ENCODE peak calls at places on chromosomes 2 and 18, in seven cellular contexts. D is brain microvascular endothelial cell, Y is fibroblast of pulmonary artery, Z is WTC11, P is right lobe of liver, I is ovary, H is fibroblast of lung. E is an unnamed sample.

GRCh38 chr2:222318712-222319575 is 20.1 kb upstream of the PAX3 start:
- DNase-seq in D (no peak), Y (peak; percentile 54), Z (peak; percentile 32), P (no peak), I (peak; percentile 54), H (peak; percentile 34), E (peak; percentile 78)

GRCh38 chr2:231611273-231612198 is 18.9 kb downstream of the TEX44 start:
- DNase-seq in D (no peak), Y (peak; percentile 49), Z (peak; percentile 63), P (no peak), I (no peak), H (peak; percentile 80), E (peak; percentile 56)

GRCh38 chr2:120863661-120864320 is 128.1 kb downstream of the GLI2 start:
- DNase-seq in D (peak; percentile 72), Y (peak; percentile 82), Z (no peak), P (peak; percentile 11), I (peak; percentile 51), H (peak; percentile 93), E (no peak)

GRCh38 chr2:65482971-65483370 is 50.6 kb upstream of the SPRED2 start:
- DNase-seq in D (no peak), Y (no peak), Z (no peak), P (no peak), I (no peak), H (no peak), E (no peak)

GRCh38 chr18:24491882-24492281 is 31.4 kb downstream of the HRH4 start:
- DNase-seq in D (no peak), Y (no peak), Z (no peak), P (no peak), I (no peak), H (no peak), E (peak; percentile 30)

GRCh38 chr2:121062493-121062892 is 222.5 kb downstream of the TFCP2L1 start:
- DNase-seq in D (no peak), Y (no peak), Z (no peak), P (no peak), I (no peak), H (no peak), E (peak; percentile 41)

GRCh38 chr2:146246734-146247523 is 1597.9 kb upstream of the ACVR2A start:
- DNase-seq in D (no peak), Y (no peak), Z (no peak), P (no peak), I (no peak), H (peak; percentile 65), E (no peak)

GRCh38 chr2:30503007-30503691 is 56.1 kb downstream of the LCLAT1 start:
- DNase-seq in D (no peak), Y (peak; percentile 48), Z (no peak), P (no peak), I (no peak), H (no peak), E (no peak)

GRCh38 chr18:31500161-31500688 is 2.2 kb downstream of the DSG2 start:
- DNase-seq in D (no peak), Y (no peak), Z (no peak), P (no peak), I (no peak), H (no peak), E (no peak)

GRCh38 chr18:47981320-47981719 is 50.9 kb upstream of the SMAD2 start:
- DNase-seq in D (no peak), Y (no peak), Z (no peak), P (no peak), I (no peak), H (no peak), E (no peak)

GRCh38 chr2:146540271-146540932 is 1304.4 kb upstream of the ACVR2A start:
- DNase-seq in D (no peak), Y (no peak), Z (peak; percentile 25), P (no peak), I (no peak), H (no peak), E (no peak)

GRCh38 chr2:102251042-102251848 is 60.1 kb upstream of the IL1RL1 start:
- DNase-seq in D (no peak), Y (peak; percentile 53), Z (peak; percentile 80), P (peak; percentile 83), I (peak; percentile 57), H (peak; percentile 31), E (peak; percentile 74)

GRCh38 chr2:121611730-121612705 is 37.2 kb downstream of the CLASP1 start:
- DNase-seq in D (no peak), Y (no peak), Z (no peak), P (no peak), I (no peak), H (no peak), E (no peak)

GRCh38 chr2:136361521-136361920 is 243.6 kb upstream of the CXCR4 start:
- DNase-seq in D (no peak), Y (no peak), Z (no peak), P (no peak), I (no peak), H (no peak), E (no peak)

GRCh38 chr2:69549421-69549820 is 94.1 kb downstream of the AAK1 start:
- DNase-seq in D (peak; percentile 40), Y (peak; percentile 64), Z (no peak), P (no peak), I (no peak), H (peak; percentile 72), E (no peak)

GRCh38 chr2:43810888-43811287 is 27.8 kb downstream of the ABCG5 start:
- DNase-seq in D (no peak), Y (no peak), Z (no peak), P (no peak), I (no peak), H (no peak), E (no peak)

GRCh38 chr2:102005989-102006885 is 14.5 kb downstream of the IL1R2 start:
- DNase-seq in D (peak; percentile 50), Y (peak; percentile 80), Z (peak; percentile 50), P (no peak), I (no peak), H (peak; percentile 36), E (peak; percentile 31)

GRCh38 chr2:204505488-204505887 is 39.8 kb upstream of the PARD3B start:
- DNase-seq in D (peak; percentile 52), Y (no peak), Z (no peak), P (no peak), I (no peak), H (peak; percentile 18), E (no peak)

GRCh38 chr2:129820908-129821307 is 158.6 kb upstream of the RAB6C start:
- DNase-seq in D (no peak), Y (no peak), Z (no peak), P (no peak), I (no peak), H (no peak), E (no peak)

GRCh38 chr2:230023313-230023712 is 45.4 kb downstream of the SLC16A14 start:
- DNase-seq in D (no peak), Y (no peak), Z (no peak), P (no peak), I (no peak), H (no peak), E (no peak)

GRCh38 chr2:60794271-60794863 is 38.3 kb downstream of the PAPOLG start:
- DNase-seq in D (no peak), Y (peak; percentile 54), Z (no peak), P (no peak), I (no peak), H (no peak), E (no peak)

GRCh38 chr2:165633431-165633830 is 160.6 kb downstream of the GALNT3 start:
- DNase-seq in D (no peak), Y (no peak), Z (no peak), P (no peak), I (no peak), H (no peak), E (no peak)

GRCh38 chr18:1408331-1408835 is 503.7 kb downstream of the ADCYAP1 start:
- DNase-seq in D (no peak), Y (no peak), Z (no peak), P (no peak), I (no peak), H (no peak), E (no peak)

GRCh38 chr2:201233192-201234166 is 26.9 kb upstream of the CASP8 start:
- DNase-seq in D (no peak), Y (peak; percentile 29), Z (peak; percentile 51), P (peak; percentile 89), I (peak; percentile 63), H (peak; percentile 27), E (no peak)

GRCh38 chr2:233165895-233166661 is 85.4 kb upstream of the ATG16L1 start:
- DNase-seq in D (peak; percentile 2), Y (peak; percentile 42), Z (no peak), P (peak; percentile 66), I (no peak), H (peak; percentile 13), E (no peak)

GRCh38 chr2:113085542-113085941 is 17.8 kb downstream of the IL1F10 start:
- DNase-seq in D (no peak), Y (no peak), Z (no peak), P (no peak), I (no peak), H (no peak), E (no peak)
- TF ChIP-seq CTCF in D (no peak), Y (no peak), Z (no peak), P (no peak), I (no peak), H (no peak), E (no peak)

DNA sequence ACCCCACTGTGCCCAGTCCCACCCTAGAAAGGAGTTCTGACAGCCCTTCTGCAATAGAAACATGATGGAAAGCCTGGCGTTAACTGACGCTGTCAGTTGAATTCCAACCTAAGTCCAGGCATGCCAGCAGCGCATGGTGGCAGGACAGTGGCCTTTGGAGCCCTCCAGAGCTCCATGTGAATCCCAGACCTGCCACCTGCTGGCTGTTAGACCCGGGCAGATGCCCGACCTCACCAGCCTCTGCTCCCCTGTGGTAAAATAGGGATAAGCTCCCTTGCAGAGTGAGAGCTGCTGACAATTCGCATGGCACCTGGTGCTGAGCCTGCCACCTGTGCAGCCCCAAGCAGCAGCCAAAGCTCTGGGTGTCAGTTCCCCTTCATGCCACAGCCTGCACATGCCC is 138.6 kb downstream of the LOXHD1 start:
- DNase-seq in D (no peak), Y (no peak), Z (peak; percentile 38), P (no peak), I (no peak), H (no peak), E (no peak)
- TF ChIP-seq CTCF in D (no peak), Y (no peak), Z (no peak), P (peak; percentile 14), I (no peak), H (no peak), E (no peak)

DNA sequence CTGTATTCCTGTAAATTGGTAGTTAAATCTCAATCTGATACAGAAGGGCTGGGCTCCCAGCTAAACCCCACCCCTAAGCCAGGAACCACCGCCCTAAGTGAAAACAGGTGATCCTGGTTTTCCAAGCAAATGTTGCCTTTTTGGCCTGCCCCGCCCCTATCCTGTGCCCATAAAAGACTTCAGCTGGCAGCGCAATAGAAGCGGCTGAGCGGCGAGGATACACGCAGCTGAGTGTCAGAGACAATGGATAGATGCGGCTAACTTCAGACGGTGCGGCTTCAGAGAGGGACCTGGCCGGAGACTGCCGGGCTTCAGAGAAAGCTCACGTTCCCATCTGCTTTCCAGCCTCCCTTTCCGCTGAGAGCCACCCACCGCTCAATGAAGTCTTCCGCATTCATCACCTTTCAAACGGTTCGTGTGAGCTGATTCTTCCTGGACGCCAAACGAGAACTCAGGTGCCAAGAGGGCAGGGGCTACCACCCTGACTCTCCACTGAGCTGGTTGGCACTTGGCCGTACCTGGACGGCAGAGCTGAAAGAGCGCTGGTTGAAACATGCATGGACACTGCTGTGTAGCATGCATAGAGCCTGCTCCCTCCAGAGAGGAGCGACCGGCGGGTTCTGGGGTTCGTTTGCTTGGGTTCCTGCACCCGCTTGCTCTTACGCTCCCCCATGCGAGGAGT is 49.5 kb upstream of the POLE4 start:
- DNase-seq in D (no peak), Y (no peak), Z (peak; percentile 47), P (no peak), I (no peak), H (peak; percentile 12), E (no peak)
- TF ChIP-seq CTCF in D (no peak), Y (no peak), Z (no peak), P (no peak), I (no peak), H (no peak), E (no peak)

GRCh38 chr18:76252880-76253279 is 242.2 kb downstream of the ZNF516 start:
- DNase-seq in D (no peak), Y (peak; percentile 12), Z (peak; percentile 36), P (no peak), I (no peak), H (no peak), E (no peak)
- TF ChIP-seq CTCF in D (peak; percentile 51), Y (peak; percentile 44), Z (peak; percentile 57), P (no peak), I (no peak), H (peak; percentile 65), E (peak; percentile 80)

E was measured in glutamatergic neuron.